ENCODE peak calls at places on chromosomes 7 and 10, in six cellular contexts. M, A, H, T, Y and F are unnamed samples.
A peak's percentile ranks its signal among the peaks of the same experiment; 100 is the strongest.

GRCh38 chr10:129764011-129764900 is 199.8 kb downstream of the EBF3 start:
- DNase-seq in M (peak; percentile 5), A (no peak), H (no peak), T (peak; percentile 5), Y (no peak), F (peak; percentile 83)

GRCh38 chr10:31004611-31005193 is 27.0 kb downstream of the ZNF438 start:
- DNase-seq in M (no peak), A (no peak), H (no peak), T (no peak), Y (no peak), F (no peak)

GRCh38 chr7:134922730-134923704 is 63.3 kb upstream of the AGBL3 start:
- DNase-seq in M (no peak), A (no peak), H (no peak), T (no peak), Y (no peak), F (no peak)

GRCh38 chr10:102917314-102917961 is 656 bp upstream of the CNNM2 start:
- DNase-seq in M (peak; percentile 89), A (peak; percentile 85), H (peak; percentile 78), T (peak; percentile 82), Y (peak; percentile 32), F (peak; percentile 94)

GRCh38 chr10:114391599-114391998 is 12.7 kb downstream of the AFAP1L2 start:
- DNase-seq in M (no peak), A (no peak), H (no peak), T (no peak), Y (no peak), F (no peak)

GRCh38 chr7:11858668-11859302 is 26.8 kb upstream of the THSD7A start:
- DNase-seq in M (no peak), A (no peak), H (no peak), T (no peak), Y (no peak), F (no peak)

GRCh38 chr7:81180573-81180972 is 261.7 kb upstream of the SEMA3C start:
- DNase-seq in M (no peak), A (no peak), H (no peak), T (no peak), Y (no peak), F (no peak)

GRCh38 chr7:115276791-115277190 is 354.9 kb downstream of the MDFIC start:
- DNase-seq in M (no peak), A (no peak), H (no peak), T (no peak), Y (no peak), F (no peak)

GRCh38 chr7:40802497-40802896 is 667.7 kb downstream of the SUGCT start:
- DNase-seq in M (no peak), A (no peak), H (no peak), T (no peak), Y (no peak), F (no peak)

GRCh38 chr10:125820705-125821104 is 2.4 kb downstream of the UROS start:
- DNase-seq in M (no peak), A (no peak), H (no peak), T (no peak), Y (no peak), F (no peak)

GRCh38 chr10:75110006-75110632 is 1.3 kb upstream of the SAMD8 start:
- DNase-seq in M (no peak), A (no peak), H (no peak), T (no peak), Y (no peak), F (peak; percentile 77)

GRCh38 chr10:10591682-10592412 is 425.8 kb upstream of the CELF2 start:
- DNase-seq in M (no peak), A (no peak), H (peak; percentile 26), T (no peak), Y (no peak), F (no peak)

GRCh38 chr10:110511734-110512449 is 14.2 kb downstream of the DUSP5 start:
- DNase-seq in M (no peak), A (no peak), H (no peak), T (no peak), Y (no peak), F (no peak)

GRCh38 chr7:68321076-68321639 is 1277.1 kb upstream of the AUTS2 start:
- DNase-seq in M (no peak), A (no peak), H (no peak), T (no peak), Y (no peak), F (no peak)

GRCh38 chr10:49094707-49095106 is 20.6 kb downstream of the VSTM4 start:
- DNase-seq in M (no peak), A (no peak), H (no peak), T (no peak), Y (no peak), F (no peak)

GRCh38 chr10:36779238-36779846 is 346.1 kb upstream of the ANKRD30A start:
- DNase-seq in M (peak; percentile 24), A (no peak), H (peak; percentile 66), T (peak; percentile 21), Y (peak; percentile 44), F (no peak)

GRCh38 chr10:94413374-94413773 is 11.0 kb downstream of the TBC1D12 start:
- DNase-seq in M (no peak), A (no peak), H (no peak), T (no peak), Y (no peak), F (no peak)

GRCh38 chr7:4631021-4631663 is 51.0 kb upstream of the FOXK1 start:
- DNase-seq in M (no peak), A (no peak), H (no peak), T (no peak), Y (no peak), F (no peak)

GRCh38 chr7:4629287-4629905 is 52.7 kb upstream of the FOXK1 start:
- DNase-seq in M (no peak), A (no peak), H (no peak), T (no peak), Y (no peak), F (no peak)

GRCh38 chr7:4631664-4632171 is 50.4 kb upstream of the FOXK1 start:
- DNase-seq in M (peak; percentile 67), A (no peak), H (peak; percentile 87), T (peak; percentile 88), Y (peak; percentile 80), F (no peak)

GRCh38 chr7:4634166-4634565 is 47.9 kb upstream of the FOXK1 start:
- DNase-seq in M (no peak), A (no peak), H (no peak), T (no peak), Y (no peak), F (no peak)

DNA sequence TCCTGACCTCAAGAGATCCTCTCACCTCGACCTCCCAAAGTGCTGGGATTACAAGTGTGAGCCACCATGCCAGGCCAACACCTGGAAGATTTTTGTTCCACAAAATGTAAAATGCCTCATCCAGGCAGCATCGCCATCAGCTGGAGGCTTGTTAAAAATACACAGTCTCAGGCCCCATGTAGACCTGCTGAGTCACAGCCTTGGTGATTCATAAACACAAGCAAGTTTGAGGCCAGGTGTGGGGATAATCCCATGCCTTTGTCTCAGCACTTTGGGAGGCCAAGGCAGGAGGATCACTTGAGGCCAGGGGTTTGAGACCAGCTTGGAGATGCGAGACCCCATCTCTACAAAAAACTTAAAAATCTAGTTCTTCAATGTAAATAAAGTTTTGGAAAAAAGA is 49.1 kb upstream of the FOXK1 start:
- DNase-seq in M (no peak), A (no peak), H (no peak), T (no peak), Y (no peak), F (no peak)
- TF ChIP-seq CTCF in M (no peak), A (no peak), H (no peak), T (no peak), Y (no peak), F (no peak)

GRCh38 chr7:14123923-14124322 is 134.5 kb upstream of the ETV1 start:
- DNase-seq in M (no peak), A (no peak), H (no peak), T (no peak), Y (no peak), F (no peak)

DNA sequence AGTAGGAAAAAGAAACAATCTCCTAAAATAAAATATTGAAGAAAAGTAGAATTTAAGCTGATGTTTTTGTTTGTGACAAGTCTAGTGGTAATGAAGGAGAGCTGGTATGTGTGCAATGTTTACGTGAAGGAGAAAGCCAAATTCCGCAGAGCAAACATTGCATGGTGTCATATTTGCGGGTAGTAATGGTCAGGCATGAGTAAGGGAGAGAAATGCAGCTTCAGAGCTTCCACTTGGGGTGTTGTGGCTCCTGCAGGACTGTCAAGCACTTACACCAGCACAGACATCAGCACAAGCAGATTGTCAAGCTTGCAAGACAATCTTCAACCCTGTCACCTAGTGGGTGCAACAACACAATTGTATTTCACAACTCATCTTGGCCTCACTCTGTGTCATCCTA is 136.5 kb upstream of the ETV1 start:
- DNase-seq in M (no peak), A (no peak), H (no peak), T (no peak), Y (no peak), F (no peak)
- TF ChIP-seq CTCF in M (no peak), A (no peak), H (no peak), T (no peak), Y (no peak), F (no peak)

GRCh38 chr7:151630349-151630748 is 110.7 kb upstream of the RHEB start:
- DNase-seq in M (no peak), A (no peak), H (no peak), T (no peak), Y (no peak), F (no peak)

GRCh38 chr7:151632750-151633515 is 113.2 kb upstream of the RHEB start:
- DNase-seq in M (peak; percentile 56), A (peak; percentile 42), H (peak; percentile 33), T (peak; percentile 44), Y (no peak), F (no peak)

GRCh38 chr7:151633516-151633812 is 113.8 kb upstream of the RHEB start:
- DNase-seq in M (no peak), A (no peak), H (no peak), T (no peak), Y (no peak), F (no peak)

GRCh38 chr7:151631149-151631967 is 111.7 kb upstream of the RHEB start:
- DNase-seq in M (peak; percentile 47), A (no peak), H (no peak), T (no peak), Y (no peak), F (no peak)

GRCh38 chr7:151631968-151632749 is 112.5 kb upstream of the RHEB start:
- DNase-seq in M (peak; percentile 82), A (peak; percentile 91), H (peak; percentile 41), T (peak; percentile 86), Y (peak; percentile 42), F (peak; percentile 90)
- TF ChIP-seq CTCF in M (no peak), A (no peak), H (peak; percentile 51), T (peak; percentile 57), Y (peak; percentile 14), F (peak; percentile 54)

GRCh38 chr10:12129222-12130111 is at the start of gene SEC61A2:
- DNase-seq in M (peak; percentile 96), A (peak; percentile 99), H (peak; percentile 90), T (peak; percentile 95), Y (peak; percentile 70), F (peak; percentile 99)

GRCh38 chr10:12135631-12136030 is 6.2 kb downstream of the SEC61A2 start:
- DNase-seq in M (no peak), A (no peak), H (no peak), T (no peak), Y (no peak), F (no peak)

DNA sequence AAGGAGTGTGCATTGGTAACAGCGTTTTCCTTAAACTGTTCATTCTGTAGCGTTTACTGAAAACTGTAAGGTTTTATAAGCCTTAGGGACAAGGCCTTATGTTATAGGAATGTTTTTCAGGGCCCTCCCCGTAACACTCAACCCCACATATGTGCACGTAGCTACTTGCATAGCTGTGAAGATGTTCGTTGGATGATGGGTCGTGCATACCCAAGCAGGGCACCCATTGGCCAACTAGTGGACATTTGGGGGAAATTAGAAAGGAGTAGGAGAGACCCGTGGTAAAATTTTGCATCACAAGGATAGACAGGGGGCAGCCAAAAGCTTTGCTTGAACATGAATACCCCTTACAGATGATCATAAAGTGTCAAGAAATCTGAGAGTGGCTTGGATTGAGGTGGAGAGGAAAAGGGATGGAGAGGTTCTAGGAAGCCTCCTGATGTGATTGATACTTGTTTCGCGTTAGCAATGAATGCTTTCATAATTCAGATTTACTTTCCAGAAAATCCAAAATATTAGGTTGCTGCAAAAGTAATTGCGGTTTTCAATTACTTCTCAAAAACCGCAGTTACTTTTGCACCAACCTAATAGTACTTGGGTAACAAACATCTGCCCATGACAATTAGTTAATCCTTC is 878 bp downstream of the SEC61A2 start:
- DNase-seq in M (peak; percentile 17), A (peak; percentile 24), H (peak; percentile 21), T (peak; percentile 22), Y (peak; percentile 18), F (no peak)
- TF ChIP-seq CTCF in M (peak; percentile 13), A (no peak), H (peak; percentile 32), T (peak; percentile 46), Y (peak; percentile 57), F (peak; percentile 68)